ENCODE peak calls at places on chromosomes 12 and 14, in nine cellular contexts. W is amniotic epithelial cell; S is AG08395; E is HEK293T; M is activated T-helper 1 cell treated with anti-CD3 and anti-CD28 coated beads, Interleukin-12 subunit alpha, Interleukin-12 subunit beta, Interleukin-2, Interleukin-4 antibody, amounts not matched to agents 30 ng/mL and 10 ng/mL and 1 ng/mL, durations not matched to agents 14 hours and 24 hours and 36 hours; B is A172; X is T1000; H is HS-5; U is stimulated activated CD8-positive, alpha-beta memory T cell treated with anti-CD3 and anti-CD28 coated beads, Interleukin-15, amount 100 ng/mL, for 4 hours. V is an unnamed sample.

GRCh38 chr12:126069549-126070165 is 1004.4 kb downstream of the AACS start:
- DNase-seq in W (peak), S (peak), E (peak), M (peak), B (peak), X (peak), H (peak), U (no peak), V (peak)

GRCh38 chr14:99560946-99561683 is 42.9 kb downstream of the CCDC85C start:
- DNase-seq in W (no peak), S (no peak), E (no peak), M (no peak), B (peak), X (no peak), H (no peak), U (no peak), V (no peak)

GRCh38 chr14:78157855-78158436 is 12.2 kb upstream of the NRXN3 start:
- DNase-seq in W (peak), S (no peak), E (peak), M (no peak), B (peak), X (no peak), H (no peak), U (no peak), V (no peak)

GRCh38 chr14:71240866-71241520 is 333.7 kb downstream of the PCNX1 start:
- DNase-seq in W (peak), S (no peak), E (no peak), M (no peak), B (peak), X (no peak), H (no peak), U (no peak), V (no peak)

GRCh38 chr12:92188517-92189188 is 43.0 kb upstream of the BTG1 start:
- DNase-seq in W (no peak), S (no peak), E (no peak), M (no peak), B (no peak), X (no peak), H (no peak), U (no peak), V (no peak)

GRCh38 chr12:51441583-51441982 is 17.0 kb downstream of the SLC4A8 start:
- DNase-seq in W (peak), S (peak), E (no peak), M (peak), B (peak), X (no peak), H (no peak), U (no peak), V (no peak)

GRCh38 chr12:82862876-82863649 is 176.4 kb downstream of the TMTC2 start:
- DNase-seq in W (no peak), S (no peak), E (no peak), M (no peak), B (no peak), X (no peak), H (no peak), U (no peak), V (no peak)

GRCh38 chr14:34179723-34180122 is 228.8 kb upstream of the EGLN3 start:
- DNase-seq in W (no peak), S (no peak), E (no peak), M (no peak), B (no peak), X (no peak), H (no peak), U (no peak), V (no peak)

GRCh38 chr12:61536117-61536516 is 724.1 kb upstream of the USP15 start:
- DNase-seq in W (no peak), S (no peak), E (no peak), M (no peak), B (no peak), X (no peak), H (no peak), U (no peak), V (no peak)

V was measured in H54.